ENCODE peak calls at places on chromosomes 1 and 21, in four cellular contexts. One of them, this sample, is unnamed.

GRCh38 chr21:37564341-37564923 is 197.9 kb downstream of the DYRK1A start:
- DNase-seq in GM12878: peak
- DNase-seq in K562: peak
- DNase-seq in HepG2: peak
- DNase-seq in this sample: peak

GRCh38 chr1:30519201-30519763 is 204.1 kb downstream of the MATN1 start:
- DNase-seq in GM12878: no peak
- DNase-seq in K562: no peak
- DNase-seq in HepG2: no peak
- DNase-seq in this sample: no peak

GRCh38 chr1:218361298-218362065 is 16.3 kb downstream of the TGFB2 start:
- DNase-seq in GM12878: no peak
- DNase-seq in K562: no peak
- DNase-seq in HepG2: peak
- DNase-seq in this sample: peak

GRCh38 chr1:157034137-157034800 is 11.3 kb downstream of the ARHGEF11 start:
- DNase-seq in GM12878: no peak
- DNase-seq in K562: no peak
- DNase-seq in HepG2: peak
- DNase-seq in this sample: no peak

GRCh38 chr1:81377406-81377805 is 423.3 kb upstream of the ADGRL2 start:
- DNase-seq in GM12878: no peak
- DNase-seq in K562: no peak
- DNase-seq in HepG2: no peak
- DNase-seq in this sample: peak

GRCh38 chr1:39657923-39658485 is 13.9 kb downstream of the NT5C1A start:
- DNase-seq in GM12878: no peak
- DNase-seq in K562: peak
- DNase-seq in HepG2: peak
- DNase-seq in this sample: peak

GRCh38 chr1:164855930-164856329 is 296.9 kb downstream of the PBX1 start:
- DNase-seq in GM12878: no peak
- DNase-seq in K562: no peak
- DNase-seq in HepG2: no peak
- DNase-seq in this sample: no peak

GRCh38 chr1:8463144-8463927 is 145.4 kb downstream of the SLC45A1 start:
- DNase-seq in GM12878: no peak
- DNase-seq in K562: no peak
- DNase-seq in HepG2: peak
- DNase-seq in this sample: no peak

GRCh38 chr21:43733529-43734071 is 14.7 kb downstream of the PDXK start:
- DNase-seq in GM12878: no peak
- DNase-seq in K562: no peak
- DNase-seq in HepG2: no peak
- DNase-seq in this sample: no peak

GRCh38 chr1:16082283-16083038 is 9.0 kb upstream of the FAM131C start:
- DNase-seq in GM12878: no peak
- DNase-seq in K562: peak
- DNase-seq in HepG2: peak
- DNase-seq in this sample: peak

GRCh38 chr1:78658901-78659300 is 9.3 kb downstream of the IFI44 start:
- DNase-seq in GM12878: no peak
- DNase-seq in K562: no peak
- DNase-seq in HepG2: no peak
- DNase-seq in this sample: no peak

GRCh38 chr1:2561898-2562895 is 6.0 kb downstream of the TNFRSF14 start:
- DNase-seq in GM12878: no peak
- DNase-seq in K562: peak
- DNase-seq in HepG2: no peak
- DNase-seq in this sample: no peak

GRCh38 chr1:52210044-52210443 is 68.2 kb downstream of the ZFYVE9 start:
- DNase-seq in GM12878: no peak
- DNase-seq in K562: no peak
- DNase-seq in HepG2: no peak
- DNase-seq in this sample: no peak

GRCh38 chr21:37639756-37640155 is 273.2 kb downstream of the DYRK1A start:
- DNase-seq in GM12878: no peak
- DNase-seq in K562: no peak
- DNase-seq in HepG2: no peak
- DNase-seq in this sample: no peak

GRCh38 chr1:62386351-62387121 is 50.3 kb upstream of the USP1 start:
- DNase-seq in GM12878: no peak
- DNase-seq in K562: no peak
- DNase-seq in HepG2: peak
- DNase-seq in this sample: no peak

GRCh38 chr1:27341525-27342252 is at the start of gene SYTL1:
- DNase-seq in GM12878: no peak
- DNase-seq in K562: peak
- DNase-seq in HepG2: peak
- DNase-seq in this sample: peak

GRCh38 chr1:22741118-22741517 is 30.5 kb downstream of the EPHB2 start:
- DNase-seq in GM12878: no peak
- DNase-seq in K562: no peak
- DNase-seq in HepG2: no peak
- DNase-seq in this sample: no peak

GRCh38 chr1:243790404-243790803 is 59.6 kb downstream of the AKT3 start:
- DNase-seq in GM12878: no peak
- DNase-seq in K562: no peak
- DNase-seq in HepG2: no peak
- DNase-seq in this sample: no peak

GRCh38 chr1:31663622-31664452 is 19.2 kb upstream of the PEF1 start:
- DNase-seq in GM12878: no peak
- DNase-seq in K562: peak
- DNase-seq in HepG2: peak
- DNase-seq in this sample: peak

GRCh38 chr1:181149326-181150000 is 61.0 kb downstream of the IER5 start:
- DNase-seq in GM12878: no peak
- DNase-seq in K562: no peak
- DNase-seq in HepG2: no peak
- DNase-seq in this sample: no peak

GRCh38 chr1:53078333-53079101 is 16.5 kb downstream of the PODN start:
- DNase-seq in GM12878: no peak
- DNase-seq in K562: no peak
- DNase-seq in HepG2: no peak
- DNase-seq in this sample: no peak

GRCh38 chr1:244276646-244277045 is 175.1 kb downstream of the ADSS2 start:
- DNase-seq in GM12878: no peak
- DNase-seq in K562: no peak
- DNase-seq in HepG2: no peak
- DNase-seq in this sample: no peak

GRCh38 chr1:62725255-62725654 is 37.1 kb upstream of the DOCK7 start:
- DNase-seq in GM12878: peak
- DNase-seq in K562: no peak
- DNase-seq in HepG2: no peak
- DNase-seq in this sample: no peak

GRCh38 chr1:8315573-8316475 is 2.1 kb upstream of the SLC45A1 start:
- DNase-seq in GM12878: no peak
- DNase-seq in K562: no peak
- DNase-seq in HepG2: peak
- DNase-seq in this sample: no peak

GRCh38 chr1:3461934-3462275 is 7.4 kb downstream of the ARHGEF16 start:
- DNase-seq in GM12878: no peak
- DNase-seq in K562: no peak
- DNase-seq in HepG2: no peak
- DNase-seq in this sample: no peak

GRCh38 chr1:107572674-107573205 is 392.2 kb downstream of the VAV3 start:
- DNase-seq in GM12878: no peak
- DNase-seq in K562: no peak
- DNase-seq in HepG2: no peak
- DNase-seq in this sample: no peak

GRCh38 chr1:222914861-222915632 is 100.2 kb downstream of the DISP1 start:
- DNase-seq in GM12878: no peak
- DNase-seq in K562: no peak
- DNase-seq in HepG2: no peak
- DNase-seq in this sample: no peak

GRCh38 chr1:237736372-237737029 is 154.2 kb downstream of the ZP4 start:
- DNase-seq in GM12878: no peak
- DNase-seq in K562: no peak
- DNase-seq in HepG2: peak
- DNase-seq in this sample: peak

GRCh38 chr1:10799726-10800125 is 3.3 kb upstream of the CASZ1 start:
- DNase-seq in GM12878: no peak
- DNase-seq in K562: no peak
- DNase-seq in HepG2: no peak
- DNase-seq in this sample: no peak

GRCh38 chr1:188462837-188463236 is 1634.1 kb downstream of the PLA2G4A start:
- DNase-seq in GM12878: no peak
- DNase-seq in K562: no peak
- DNase-seq in HepG2: no peak
- DNase-seq in this sample: no peak

GRCh38 chr1:19156676-19157075 is 53.4 kb downstream of the UBR4 start:
- DNase-seq in GM12878: no peak
- DNase-seq in K562: no peak
- DNase-seq in HepG2: no peak
- DNase-seq in this sample: no peak

GRCh38 chr1:84758968-84759491 is 68.8 kb upstream of the SSX2IP start:
- DNase-seq in GM12878: no peak
- DNase-seq in K562: no peak
- DNase-seq in HepG2: no peak
- DNase-seq in this sample: no peak

GRCh38 chr1:31760901-31761470 is 3.2 kb downstream of the ADGRB2 start:
- DNase-seq in GM12878: no peak
- DNase-seq in K562: peak
- DNase-seq in HepG2: peak
- DNase-seq in this sample: no peak

GRCh38 chr1:216447898-216448568 is 24.8 kb upstream of the USH2A start:
- DNase-seq in GM12878: no peak
- DNase-seq in K562: no peak
- DNase-seq in HepG2: no peak
- DNase-seq in this sample: no peak

GRCh38 chr1:53860967-53861411 is 22.9 kb upstream of the NDC1 start:
- DNase-seq in GM12878: no peak
- DNase-seq in K562: peak
- DNase-seq in HepG2: peak
- DNase-seq in this sample: peak

GRCh38 chr1:61053712-61054608 is 28.4 kb upstream of the NFIA start:
- DNase-seq in GM12878: no peak
- DNase-seq in K562: peak
- DNase-seq in HepG2: no peak
- DNase-seq in this sample: no peak
- TF ChIP-seq BHLHE40 in GM12878: no peak
- TF ChIP-seq BHLHE40 in K562: no peak
- TF ChIP-seq BHLHE40 in HepG2: no peak
- TF ChIP-seq BHLHE40 in this sample: no peak

GRCh38 chr1:1208713-1209433 is 2.5 kb upstream of the TNFRSF18 start:
- DNase-seq in GM12878: no peak
- DNase-seq in K562: peak
- DNase-seq in HepG2: no peak
- DNase-seq in this sample: no peak

GRCh38 chr1:1204998-1205768 is 1.2 kb downstream of the TNFRSF18 start:
- DNase-seq in GM12878: no peak
- DNase-seq in K562: no peak
- DNase-seq in HepG2: no peak
- DNase-seq in this sample: no peak

GRCh38 chr1:1205769-1206375 is 520 bp downstream of the TNFRSF18 start:
- DNase-seq in GM12878: no peak
- DNase-seq in K562: no peak
- DNase-seq in HepG2: no peak
- DNase-seq in this sample: no peak

GRCh38 chr1:1206376-1207253 is at the start of gene TNFRSF18:
- DNase-seq in GM12878: no peak
- DNase-seq in K562: no peak
- DNase-seq in HepG2: no peak
- DNase-seq in this sample: no peak

DNA sequence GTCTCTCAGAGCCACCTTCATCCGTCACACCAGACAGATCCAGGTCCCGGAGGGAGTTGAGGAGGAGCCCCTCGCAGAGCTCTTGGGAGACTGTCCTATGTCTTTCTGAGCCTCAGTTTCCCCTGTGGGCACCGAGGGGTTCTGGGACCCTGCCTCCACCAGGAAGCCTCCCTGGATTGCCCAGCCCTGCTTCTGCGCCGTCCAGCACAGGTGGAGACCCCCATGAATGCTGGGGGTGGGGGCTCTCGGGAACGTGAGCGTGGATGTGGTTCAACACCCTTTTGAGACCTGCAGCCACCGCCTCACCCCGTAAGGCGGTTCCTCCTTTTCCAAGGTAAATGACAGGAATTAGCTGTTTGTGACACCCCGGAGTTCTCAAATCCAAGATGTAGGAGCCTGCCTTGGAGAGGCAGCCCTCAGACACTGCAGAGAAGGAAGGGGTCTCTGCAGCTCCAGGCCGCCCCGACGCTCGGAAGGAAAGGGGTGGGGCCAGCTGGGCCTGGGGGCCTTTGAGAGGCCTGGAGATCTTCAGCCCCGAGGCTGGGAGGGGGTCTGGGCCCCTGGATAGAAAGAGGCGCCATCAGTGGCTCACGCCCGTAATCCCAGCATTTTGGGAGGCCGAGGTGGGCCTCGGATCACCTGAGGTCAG is 986 bp upstream of the TNFRSF18 start:
- DNase-seq in GM12878: no peak
- DNase-seq in K562: no peak
- DNase-seq in HepG2: no peak
- DNase-seq in this sample: no peak
- TF ChIP-seq TARDBP in GM12878: no peak
- TF ChIP-seq TARDBP in K562: no peak
- TF ChIP-seq TARDBP in HepG2: no peak
- TF ChIP-seq TARDBP in this sample: no peak

GRCh38 chr1:159927211-159927886 is 2.0 kb upstream of the TAGLN2 start:
- DNase-seq in GM12878: no peak
- DNase-seq in K562: no peak
- DNase-seq in HepG2: no peak
- DNase-seq in this sample: no peak
- TF ChIP-seq BHLHE40 in GM12878: no peak
- TF ChIP-seq BHLHE40 in K562: no peak
- TF ChIP-seq BHLHE40 in HepG2: no peak
- TF ChIP-seq BHLHE40 in this sample: no peak

GRCh38 chr1:224541901-224542610 is 74.1 kb upstream of the CNIH3 start:
- DNase-seq in GM12878: no peak
- DNase-seq in K562: no peak
- DNase-seq in HepG2: no peak
- DNase-seq in this sample: no peak
- TF ChIP-seq TARDBP in GM12878: no peak
- TF ChIP-seq TARDBP in K562: no peak
- TF ChIP-seq TARDBP in HepG2: no peak
- TF ChIP-seq TARDBP in this sample: no peak

This sample was measured in HEK293T.